ENCODE peak calls at places on chromosomes 11 and 22, in seven cellular contexts. T is SK-N-SH, A is BE2C, C is AG10803, O is fibroblast of mammary gland, V is fibroblast of the aortic adventitia, D is thoracic aorta. N is an unnamed sample.

GRCh38 chr11:110908401-110909106 is 196.3 kb upstream of the ARHGAP20 start:
- DNase-seq in T (no peak), A (no peak), C (peak; percentile 69), O (peak; percentile 92), V (peak; percentile 85), D (no peak), N (peak; percentile 92)

GRCh38 chr22:47612136-47612910 is 849.9 kb downstream of the TBC1D22A start:
- DNase-seq in T (no peak), A (no peak), C (no peak), O (no peak), V (no peak), D (no peak), N (no peak)

GRCh38 chr22:24271406-24271760 is 752 bp downstream of the SPECC1L start:
- DNase-seq in T (no peak), A (no peak), C (no peak), O (peak; percentile 42), V (peak; percentile 44), D (no peak), N (peak; percentile 29)

GRCh38 chr11:128405693-128406364 is 181.5 kb downstream of the ETS1 start:
- DNase-seq in T (no peak), A (no peak), C (peak; percentile 58), O (no peak), V (peak; percentile 52), D (no peak), N (peak; percentile 27)

GRCh38 chr11:76048763-76049162 is 157.5 kb downstream of the WNT11 start:
- DNase-seq in T (no peak), A (peak; percentile 14), C (no peak), O (peak; percentile 22), V (no peak), D (no peak), N (no peak)

GRCh38 chr11:59180168-59180567 is 8.2 kb downstream of the DTX4 start:
- DNase-seq in T (no peak), A (no peak), C (no peak), O (no peak), V (no peak), D (no peak), N (no peak)

GRCh38 chr11:45928535-45929215 is 6.2 kb downstream of the LARGE2 start:
- DNase-seq in T (no peak), A (no peak), C (no peak), O (no peak), V (no peak), D (no peak), N (no peak)

GRCh38 chr22:46149998-46150549 is at the start of gene PPARA:
- DNase-seq in T (peak; percentile 100), A (peak; percentile 91), C (peak; percentile 82), O (peak; percentile 56), V (peak; percentile 65), D (peak; percentile 51), N (peak; percentile 66)

GRCh38 chr11:17610402-17610894 is 63.4 kb downstream of the OTOG start:
- DNase-seq in T (no peak), A (no peak), C (no peak), O (no peak), V (no peak), D (no peak), N (no peak)

GRCh38 chr22:39396156-39396796 is 3.3 kb upstream of the TAB1 start:
- DNase-seq in T (no peak), A (no peak), C (no peak), O (no peak), V (no peak), D (no peak), N (no peak)

GRCh38 chr22:49664371-49664881 is 163.2 kb downstream of the BRD1 start:
- DNase-seq in T (no peak), A (no peak), C (no peak), O (no peak), V (no peak), D (no peak), N (no peak)

GRCh38 chr11:90556612-90557011 is 333.8 kb upstream of the CHORDC1 start:
- DNase-seq in T (no peak), A (no peak), C (no peak), O (no peak), V (no peak), D (no peak), N (no peak)

GRCh38 chr11:132217856-132218255 is 847.4 kb downstream of the NTM start:
- DNase-seq in T (no peak), A (no peak), C (no peak), O (no peak), V (no peak), D (no peak), N (no peak)

GRCh38 chr11:67355794-67356550 is 2.6 kb upstream of the POLD4 start:
- DNase-seq in T (peak; percentile 0), A (no peak), C (no peak), O (no peak), V (no peak), D (no peak), N (no peak)

GRCh38 chr11:26158251-26158650 is 173.7 kb upstream of the ANO3 start:
- DNase-seq in T (no peak), A (no peak), C (no peak), O (no peak), V (no peak), D (no peak), N (no peak)

GRCh38 chr11:134224710-134225662 is 515 bp downstream of the VPS26B start:
- DNase-seq in T (peak; percentile 66), A (peak; percentile 75), C (peak; percentile 12), O (no peak), V (no peak), D (peak; percentile 22), N (peak; percentile 29)

GRCh38 chr11:117705866-117706265 is 91.2 kb downstream of the DSCAML1 start:
- DNase-seq in T (no peak), A (no peak), C (no peak), O (no peak), V (no peak), D (no peak), N (no peak)

GRCh38 chr11:95145430-95146063 is 55.9 kb downstream of the ENDOD1 start:
- DNase-seq in T (no peak), A (no peak), C (no peak), O (no peak), V (no peak), D (no peak), N (no peak)

GRCh38 chr11:27467181-27467913 is 5.2 kb downstream of the LGR4 start:
- DNase-seq in T (no peak), A (no peak), C (no peak), O (no peak), V (no peak), D (no peak), N (no peak)

DNA sequence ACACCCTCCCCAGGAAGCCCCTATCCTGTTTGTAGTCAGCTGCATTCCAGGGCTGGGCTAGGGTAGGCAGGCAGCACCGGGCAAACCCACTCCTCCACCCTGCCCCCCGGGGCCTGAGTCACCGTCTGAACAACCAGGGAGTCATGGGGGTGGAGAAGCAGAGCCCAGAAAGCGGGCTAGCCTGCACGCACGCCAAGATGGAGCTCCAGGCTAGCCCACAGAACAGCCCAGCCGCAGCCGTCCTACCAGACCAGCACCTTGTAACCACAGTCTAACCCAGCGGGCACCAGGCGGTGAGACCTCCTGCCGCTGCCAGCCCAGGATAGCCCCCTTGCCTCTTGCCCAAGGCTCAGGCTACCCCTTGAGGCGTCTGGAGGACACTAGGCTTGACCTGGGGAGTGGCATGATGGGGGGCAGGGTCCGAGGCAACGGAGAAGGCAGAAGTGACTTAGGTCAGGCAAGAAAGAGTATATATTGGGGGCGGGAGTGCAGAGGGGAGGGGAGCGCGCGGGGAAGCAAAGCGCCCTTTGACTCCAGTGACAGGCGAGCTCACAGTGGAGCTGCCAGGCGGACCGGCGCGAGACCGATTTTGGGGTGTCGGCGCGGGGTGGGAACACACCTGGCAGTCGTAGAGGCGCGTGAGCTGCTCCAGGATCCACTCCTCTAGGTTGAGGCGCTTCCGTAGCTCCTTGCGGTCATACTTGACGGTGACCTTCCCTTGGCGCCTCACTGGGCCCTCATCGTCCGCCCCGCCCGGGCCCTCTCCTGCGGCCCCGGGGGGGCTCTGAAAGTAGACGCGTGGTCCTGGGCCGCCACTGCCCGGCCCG is 733 bp downstream of the PPP1R14B start:
- DNase-seq in T (peak; percentile 58), A (peak; percentile 48), C (peak; percentile 88), O (peak; percentile 91), V (peak; percentile 84), D (peak; percentile 69), N (peak; percentile 93)
- TF ChIP-seq CTCF in T (no peak), A (no peak), C (no peak), O (no peak), V (no peak), D (no peak), N (no peak)

GRCh38 chr11:33692013-33692504 is 8.6 kb downstream of the C11orf91 start:
- DNase-seq in T (no peak), A (no peak), C (peak; percentile 96), O (peak; percentile 97), V (peak; percentile 98), D (no peak), N (peak; percentile 97)
- H3K4me3 ChIP-seq in T (peak overlapping the region; percentile 12), A (no peak overlapping the region), C (peak overlapping the region; percentile 45), O (peak overlapping the region; percentile 9), V (peak overlapping the region; percentile 42), D (peak overlapping the region; percentile 55), N (peak overlapping the region; percentile 33)

DNA sequence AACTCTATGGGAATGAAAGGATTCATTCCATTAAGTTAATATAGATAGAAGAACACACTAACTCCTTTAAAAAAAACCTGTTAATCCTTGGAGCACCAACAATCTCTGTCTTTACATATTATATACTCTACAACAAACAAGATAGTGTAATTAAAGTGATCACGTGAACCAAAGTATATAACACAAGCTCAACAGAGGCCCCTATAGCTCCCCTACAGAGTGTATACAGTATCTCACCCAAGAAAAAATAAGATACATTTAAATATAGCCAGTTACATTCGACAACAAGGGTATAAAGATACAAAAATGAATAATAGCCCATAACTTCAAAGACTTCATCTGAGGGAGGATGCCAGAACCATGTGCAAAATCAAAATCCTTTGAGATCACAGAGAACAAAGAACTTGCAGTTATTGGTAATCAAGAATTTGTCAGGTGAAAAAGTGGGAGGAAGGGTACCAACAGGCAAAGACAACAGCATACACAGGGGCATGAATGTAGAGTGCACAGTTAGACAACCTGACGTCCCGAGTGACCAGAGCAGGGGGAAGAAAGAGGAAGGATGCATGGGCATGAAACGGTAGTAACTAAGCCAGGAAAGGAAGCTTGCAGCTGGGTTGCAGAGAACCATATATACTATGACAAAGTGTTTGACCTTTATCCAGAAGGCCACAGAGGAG is 4.7 kb downstream of the FCHSD2 start:
- DNase-seq in T (no peak), A (no peak), C (no peak), O (no peak), V (no peak), D (no peak), N (no peak)
- TF ChIP-seq CTCF in T (no peak), A (peak; percentile 20), C (no peak), O (no peak), V (no peak), D (no peak), N (no peak)

GRCh38 chr11:94129505-94130335 is 1.1 kb downstream of the PANX1 start:
- DNase-seq in T (no peak), A (no peak), C (peak; percentile 35), O (peak; percentile 36), V (no peak), D (no peak), N (peak; percentile 40)

GRCh38 chr11:94132152-94132558 is 3.5 kb downstream of the PANX1 start:
- DNase-seq in T (no peak), A (peak; percentile 40), C (peak; percentile 81), O (peak; percentile 94), V (peak; percentile 85), D (peak; percentile 54), N (peak; percentile 86)

GRCh38 chr11:94128746-94129504 is at the start of gene PANX1:
- DNase-seq in T (peak; percentile 90), A (peak; percentile 87), C (peak; percentile 79), O (peak; percentile 72), V (peak; percentile 75), D (no peak), N (peak; percentile 84)

GRCh38 chr11:94131363-94132115 is 2.9 kb downstream of the PANX1 start:
- DNase-seq in T (peak; percentile 44), A (peak; percentile 69), C (peak; percentile 33), O (peak; percentile 72), V (peak; percentile 75), D (no peak), N (peak; percentile 54)

GRCh38 chr11:94130589-94131362 is 2.1 kb downstream of the PANX1 start:
- DNase-seq in T (no peak), A (no peak), C (peak; percentile 96), O (peak; percentile 96), V (peak; percentile 96), D (no peak), N (peak; percentile 96)
- H3K4me3 ChIP-seq in T (peak overlapping the region; percentile 69), A (peak overlapping the region; percentile 96), C (peak overlapping the region; percentile 92), O (peak overlapping the region; percentile 85), V (peak overlapping the region; percentile 93), D (peak overlapping the region; percentile 92), N (peak overlapping the region; percentile 87)

N was measured in cardiac fibroblast.